ENCODE peak calls at places on chromosomes 11 and 22, in eight cellular contexts. One of them, this sample, is unnamed.
A peak's percentile ranks its signal among the peaks of the same experiment; 100 is the strongest.

GRCh38 chr11:125938418-125938817 is 7.4 kb upstream of the VSIG10L2 start:
- DNase-seq in IMR-90: no peak
- DNase-seq in neuronal stem cell: no peak
- DNase-seq in lung: no peak
- DNase-seq in left ventricle myocardium inferior: no peak
- DNase-seq in thoracic aorta: no peak
- DNase-seq in coronary artery: peak; percentile 53
- DNase-seq in MM.1S: no peak
- DNase-seq in this sample: no peak

GRCh38 chr22:19062139-19062789 is 59.9 kb downstream of the DGCR2 start:
- DNase-seq in IMR-90: peak; percentile 23
- DNase-seq in neuronal stem cell: no peak
- DNase-seq in lung: no peak
- DNase-seq in left ventricle myocardium inferior: no peak
- DNase-seq in thoracic aorta: no peak
- DNase-seq in coronary artery: peak; percentile 38
- DNase-seq in MM.1S: no peak
- DNase-seq in this sample: no peak

GRCh38 chr11:71197096-71197495 is 55.3 kb downstream of the SHANK2 start:
- DNase-seq in IMR-90: no peak
- DNase-seq in neuronal stem cell: no peak
- DNase-seq in lung: no peak
- DNase-seq in left ventricle myocardium inferior: no peak
- DNase-seq in thoracic aorta: no peak
- DNase-seq in coronary artery: no peak
- DNase-seq in MM.1S: no peak
- DNase-seq in this sample: no peak

GRCh38 chr11:68432874-68433273 is 27.7 kb upstream of the PPP6R3 start:
- DNase-seq in IMR-90: no peak
- DNase-seq in neuronal stem cell: no peak
- DNase-seq in lung: no peak
- DNase-seq in left ventricle myocardium inferior: peak; percentile 61
- DNase-seq in thoracic aorta: no peak
- DNase-seq in coronary artery: no peak
- DNase-seq in MM.1S: no peak
- DNase-seq in this sample: no peak

GRCh38 chr11:75069473-75069872 is 27.2 kb downstream of the OR2AT4 start:
- DNase-seq in IMR-90: no peak
- DNase-seq in neuronal stem cell: no peak
- DNase-seq in lung: no peak
- DNase-seq in left ventricle myocardium inferior: no peak
- DNase-seq in thoracic aorta: no peak
- DNase-seq in coronary artery: no peak
- DNase-seq in MM.1S: peak; percentile 68
- DNase-seq in this sample: no peak

GRCh38 chr22:35467788-35468187 is 67.8 kb downstream of the MCM5 start:
- DNase-seq in IMR-90: peak; percentile 47
- DNase-seq in neuronal stem cell: peak; percentile 29
- DNase-seq in lung: peak; percentile 45
- DNase-seq in left ventricle myocardium inferior: peak; percentile 86
- DNase-seq in thoracic aorta: peak; percentile 23
- DNase-seq in coronary artery: no peak
- DNase-seq in MM.1S: no peak
- DNase-seq in this sample: no peak

GRCh38 chr22:30891443-30891755 is 77.2 kb downstream of the MORC2 start:
- DNase-seq in IMR-90: no peak
- DNase-seq in neuronal stem cell: no peak
- DNase-seq in lung: no peak
- DNase-seq in left ventricle myocardium inferior: no peak
- DNase-seq in thoracic aorta: no peak
- DNase-seq in coronary artery: no peak
- DNase-seq in MM.1S: no peak
- DNase-seq in this sample: no peak

GRCh38 chr11:131723088-131723487 is 352.7 kb downstream of the NTM start:
- DNase-seq in IMR-90: no peak
- DNase-seq in neuronal stem cell: no peak
- DNase-seq in lung: no peak
- DNase-seq in left ventricle myocardium inferior: no peak
- DNase-seq in thoracic aorta: no peak
- DNase-seq in coronary artery: no peak
- DNase-seq in MM.1S: no peak
- DNase-seq in this sample: no peak

GRCh38 chr22:32475428-32476010 is 908 bp downstream of the FBXO7 start:
- DNase-seq in IMR-90: no peak
- DNase-seq in neuronal stem cell: peak; percentile 12
- DNase-seq in lung: peak; percentile 39
- DNase-seq in left ventricle myocardium inferior: peak; percentile 26
- DNase-seq in thoracic aorta: no peak
- DNase-seq in coronary artery: no peak
- DNase-seq in MM.1S: peak; percentile 61
- DNase-seq in this sample: no peak

GRCh38 chr11:35932641-35933571 is 11.0 kb upstream of the LDLRAD3 start:
- DNase-seq in IMR-90: peak; percentile 48
- DNase-seq in neuronal stem cell: no peak
- DNase-seq in lung: no peak
- DNase-seq in left ventricle myocardium inferior: no peak
- DNase-seq in thoracic aorta: no peak
- DNase-seq in coronary artery: no peak
- DNase-seq in MM.1S: no peak
- DNase-seq in this sample: no peak

GRCh38 chr22:20584872-20585639 is 77.6 kb downstream of the MED15 start:
- DNase-seq in IMR-90: no peak
- DNase-seq in neuronal stem cell: no peak
- DNase-seq in lung: no peak
- DNase-seq in left ventricle myocardium inferior: peak; percentile 15
- DNase-seq in thoracic aorta: no peak
- DNase-seq in coronary artery: no peak
- DNase-seq in MM.1S: no peak
- DNase-seq in this sample: no peak

GRCh38 chr11:45089251-45089650 is 57.2 kb upstream of the PRDM11 start:
- DNase-seq in IMR-90: peak; percentile 93
- DNase-seq in neuronal stem cell: no peak
- DNase-seq in lung: peak; percentile 71
- DNase-seq in left ventricle myocardium inferior: peak; percentile 86
- DNase-seq in thoracic aorta: peak; percentile 64
- DNase-seq in coronary artery: peak; percentile 90
- DNase-seq in MM.1S: no peak
- DNase-seq in this sample: no peak

GRCh38 chr11:101867951-101868350 is 46.9 kb upstream of the CEP126 start:
- DNase-seq in IMR-90: peak; percentile 58
- DNase-seq in neuronal stem cell: no peak
- DNase-seq in lung: no peak
- DNase-seq in left ventricle myocardium inferior: no peak
- DNase-seq in thoracic aorta: no peak
- DNase-seq in coronary artery: no peak
- DNase-seq in MM.1S: no peak
- DNase-seq in this sample: no peak

GRCh38 chr11:114233755-114234154 is 62.4 kb upstream of the NNMT start:
- DNase-seq in IMR-90: peak; percentile 0
- DNase-seq in neuronal stem cell: no peak
- DNase-seq in lung: no peak
- DNase-seq in left ventricle myocardium inferior: no peak
- DNase-seq in thoracic aorta: no peak
- DNase-seq in coronary artery: no peak
- DNase-seq in MM.1S: no peak
- DNase-seq in this sample: no peak

GRCh38 chr11:119643212-119643877 is 85.7 kb downstream of the NECTIN1 start:
- DNase-seq in IMR-90: no peak
- DNase-seq in neuronal stem cell: no peak
- DNase-seq in lung: no peak
- DNase-seq in left ventricle myocardium inferior: no peak
- DNase-seq in thoracic aorta: no peak
- DNase-seq in coronary artery: no peak
- DNase-seq in MM.1S: no peak
- DNase-seq in this sample: no peak

GRCh38 chr22:31520036-31520435 is 23.7 kb downstream of the SFI1 start:
- DNase-seq in IMR-90: no peak
- DNase-seq in neuronal stem cell: no peak
- DNase-seq in lung: no peak
- DNase-seq in left ventricle myocardium inferior: no peak
- DNase-seq in thoracic aorta: no peak
- DNase-seq in coronary artery: no peak
- DNase-seq in MM.1S: no peak
- DNase-seq in this sample: no peak

GRCh38 chr11:72116019-72116755 is 3.7 kb upstream of the ANAPC15 start:
- DNase-seq in IMR-90: no peak
- DNase-seq in neuronal stem cell: no peak
- DNase-seq in lung: no peak
- DNase-seq in left ventricle myocardium inferior: no peak
- DNase-seq in thoracic aorta: no peak
- DNase-seq in coronary artery: no peak
- DNase-seq in MM.1S: no peak
- DNase-seq in this sample: no peak

GRCh38 chr22:41256254-41256897 is 15.6 kb upstream of the CHADL start:
- DNase-seq in IMR-90: peak; percentile 80
- DNase-seq in neuronal stem cell: no peak
- DNase-seq in lung: no peak
- DNase-seq in left ventricle myocardium inferior: no peak
- DNase-seq in thoracic aorta: no peak
- DNase-seq in coronary artery: no peak
- DNase-seq in MM.1S: no peak
- DNase-seq in this sample: no peak
- H3K4me3 ChIP-seq in IMR-90: no peak overlapping the region
- H3K4me3 ChIP-seq in neuronal stem cell: no peak overlapping the region
- H3K4me3 ChIP-seq in lung: no peak overlapping the region
- H3K4me3 ChIP-seq in left ventricle myocardium inferior: no peak overlapping the region
- H3K4me3 ChIP-seq in thoracic aorta: no peak overlapping the region
- H3K4me3 ChIP-seq in coronary artery: no peak overlapping the region
- H3K4me3 ChIP-seq in MM.1S: no peak overlapping the region
- H3K4me3 ChIP-seq in this sample: no peak overlapping the region

GRCh38 chr11:121365304-121365703 is 72.7 kb downstream of the SC5D start:
- DNase-seq in IMR-90: no peak
- DNase-seq in neuronal stem cell: no peak
- DNase-seq in lung: no peak
- DNase-seq in left ventricle myocardium inferior: no peak
- DNase-seq in thoracic aorta: no peak
- DNase-seq in coronary artery: no peak
- DNase-seq in MM.1S: no peak
- DNase-seq in this sample: no peak
- H3K27ac ChIP-seq in IMR-90: no peak overlapping the region
- H3K27ac ChIP-seq in neuronal stem cell: no peak overlapping the region
- H3K27ac ChIP-seq in lung: no peak overlapping the region
- H3K27ac ChIP-seq in left ventricle myocardium inferior: no peak overlapping the region
- H3K27ac ChIP-seq in thoracic aorta: no peak overlapping the region
- H3K27ac ChIP-seq in coronary artery: no peak overlapping the region
- H3K27ac ChIP-seq in MM.1S: no peak overlapping the region
- H3K27ac ChIP-seq in this sample: no peak overlapping the region

GRCh38 chr11:46914910-46915309 is 3.4 kb downstream of the LRP4 start:
- DNase-seq in IMR-90: no peak
- DNase-seq in neuronal stem cell: no peak
- DNase-seq in lung: no peak
- DNase-seq in left ventricle myocardium inferior: no peak
- DNase-seq in thoracic aorta: no peak
- DNase-seq in coronary artery: no peak
- DNase-seq in MM.1S: no peak
- DNase-seq in this sample: no peak

GRCh38 chr11:46917109-46918086 is 952 bp downstream of the LRP4 start:
- DNase-seq in IMR-90: no peak
- DNase-seq in neuronal stem cell: no peak
- DNase-seq in lung: no peak
- DNase-seq in left ventricle myocardium inferior: no peak
- DNase-seq in thoracic aorta: no peak
- DNase-seq in coronary artery: no peak
- DNase-seq in MM.1S: no peak
- DNase-seq in this sample: no peak

GRCh38 chr11:46916669-46917108 is 1.7 kb downstream of the LRP4 start:
- DNase-seq in IMR-90: peak; percentile 78
- DNase-seq in neuronal stem cell: no peak
- DNase-seq in lung: no peak
- DNase-seq in left ventricle myocardium inferior: peak; percentile 70
- DNase-seq in thoracic aorta: no peak
- DNase-seq in coronary artery: no peak
- DNase-seq in MM.1S: no peak
- DNase-seq in this sample: no peak

GRCh38 chr11:46914363-46914762 is 4.0 kb downstream of the LRP4 start:
- DNase-seq in IMR-90: peak; percentile 75
- DNase-seq in neuronal stem cell: no peak
- DNase-seq in lung: no peak
- DNase-seq in left ventricle myocardium inferior: peak; percentile 50
- DNase-seq in thoracic aorta: no peak
- DNase-seq in coronary artery: no peak
- DNase-seq in MM.1S: no peak
- DNase-seq in this sample: no peak

DNA sequence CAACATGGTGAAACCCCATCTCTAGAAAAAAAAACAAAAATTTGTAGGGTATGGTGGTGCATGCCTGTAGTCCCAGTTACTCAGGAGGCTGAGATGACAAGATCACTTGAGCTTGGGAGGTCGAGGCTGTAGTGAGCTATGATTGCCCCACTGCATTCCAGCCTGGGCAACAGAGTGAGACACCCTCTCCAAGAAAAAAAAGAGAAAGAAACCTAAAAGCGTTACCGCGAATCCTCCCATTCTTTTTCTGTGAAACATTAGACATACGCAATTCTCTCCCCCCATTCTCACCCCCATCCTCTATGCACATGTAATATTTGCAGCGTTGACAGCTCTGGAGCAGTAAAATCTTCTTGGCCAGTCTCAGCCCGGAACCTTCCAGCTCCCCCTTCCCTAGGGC is 2.1 kb downstream of the LRP4 start:
- DNase-seq in IMR-90: no peak
- DNase-seq in neuronal stem cell: no peak
- DNase-seq in lung: no peak
- DNase-seq in left ventricle myocardium inferior: no peak
- DNase-seq in thoracic aorta: no peak
- DNase-seq in coronary artery: no peak
- DNase-seq in MM.1S: no peak
- DNase-seq in this sample: no peak
- H3K4me3 ChIP-seq in IMR-90: peak overlapping the region; percentile 59
- H3K4me3 ChIP-seq in neuronal stem cell: no peak overlapping the region
- H3K4me3 ChIP-seq in lung: no peak overlapping the region
- H3K4me3 ChIP-seq in left ventricle myocardium inferior: peak overlapping the region; percentile 84
- H3K4me3 ChIP-seq in thoracic aorta: peak overlapping the region; percentile 72
- H3K4me3 ChIP-seq in coronary artery: peak overlapping the region; percentile 80
- H3K4me3 ChIP-seq in MM.1S: no peak overlapping the region
- H3K4me3 ChIP-seq in this sample: no peak overlapping the region

DNA sequence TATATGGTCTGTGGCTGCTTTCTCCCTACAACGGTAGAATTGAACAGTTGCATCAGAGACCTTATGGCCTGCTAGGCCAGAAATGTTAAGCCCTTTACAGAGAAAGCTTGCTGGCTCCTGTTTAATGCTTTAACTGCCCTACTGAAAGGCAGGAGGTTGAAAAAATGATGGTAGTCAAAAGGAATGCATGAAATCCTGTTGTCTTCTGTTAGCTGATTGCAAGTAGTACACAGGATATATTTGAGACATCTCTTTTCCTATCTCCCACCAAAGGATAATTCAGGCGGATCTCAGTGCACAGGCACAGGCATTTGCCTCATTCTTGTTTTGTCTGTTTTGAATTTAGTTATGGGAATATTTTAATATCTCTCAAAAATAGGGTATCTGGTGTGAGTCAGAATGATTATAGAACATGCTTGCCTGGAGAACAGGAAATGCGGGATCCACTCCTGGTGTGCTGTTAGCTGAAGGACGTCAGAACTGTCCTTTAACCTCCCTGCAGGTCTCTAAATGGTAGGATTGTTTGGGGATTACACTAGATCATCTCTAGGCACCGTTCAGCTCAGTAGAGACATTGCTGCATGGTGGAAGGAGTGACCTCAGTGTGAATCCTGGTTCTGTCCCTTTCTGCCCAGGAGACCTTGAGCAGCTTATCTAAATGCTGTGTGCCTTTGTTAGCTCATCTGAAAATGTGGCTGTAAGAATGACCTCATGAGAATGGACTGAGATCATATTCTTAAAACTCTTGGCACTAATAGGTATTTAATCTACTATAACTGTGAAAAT is 49.5 kb downstream of the PACS1 start:
- DNase-seq in IMR-90: peak; percentile 94
- DNase-seq in neuronal stem cell: no peak
- DNase-seq in lung: no peak
- DNase-seq in left ventricle myocardium inferior: no peak
- DNase-seq in thoracic aorta: no peak
- DNase-seq in coronary artery: no peak
- DNase-seq in MM.1S: no peak
- DNase-seq in this sample: no peak
- H3K27ac ChIP-seq in IMR-90: peak overlapping the region; percentile 74
- H3K27ac ChIP-seq in neuronal stem cell: peak overlapping the region; percentile 18
- H3K27ac ChIP-seq in lung: peak overlapping the region; percentile 65
- H3K27ac ChIP-seq in left ventricle myocardium inferior: peak overlapping the region; percentile 76
- H3K27ac ChIP-seq in thoracic aorta: no peak overlapping the region
- H3K27ac ChIP-seq in coronary artery: peak overlapping the region; percentile 75
- H3K27ac ChIP-seq in MM.1S: no peak overlapping the region
- H3K27ac ChIP-seq in this sample: no peak overlapping the region